ENCODE peak calls at places on chromosomes 3 and 15, in four cellular contexts. One of them, this sample, is unnamed.

GRCh38 chr15:52257734-52258062 is 37.9 kb downstream of the MYO5C start:
- DNase-seq in esophagus squamous epithelium: no peak
- DNase-seq in CD8-positive, alpha-beta memory T cell: no peak
- DNase-seq in tibial artery: no peak
- DNase-seq in this sample: no peak

GRCh38 chr3:4494807-4495200 is 1.7 kb downstream of the ITPR1 start:
- DNase-seq in esophagus squamous epithelium: no peak
- DNase-seq in CD8-positive, alpha-beta memory T cell: no peak
- DNase-seq in tibial artery: no peak
- DNase-seq in this sample: no peak

GRCh38 chr3:42601898-42602581 is 1.6 kb downstream of the NKTR start:
- DNase-seq in esophagus squamous epithelium: no peak
- DNase-seq in CD8-positive, alpha-beta memory T cell: no peak
- DNase-seq in tibial artery: no peak
- DNase-seq in this sample: peak; percentile 22

GRCh38 chr15:53658827-53659226 is 100.6 kb downstream of the WDR72 start:
- DNase-seq in esophagus squamous epithelium: no peak
- DNase-seq in CD8-positive, alpha-beta memory T cell: no peak
- DNase-seq in tibial artery: no peak
- DNase-seq in this sample: no peak

GRCh38 chr3:17552351-17552750 is 190.1 kb downstream of the TBC1D5 start:
- DNase-seq in esophagus squamous epithelium: no peak
- DNase-seq in CD8-positive, alpha-beta memory T cell: no peak
- DNase-seq in tibial artery: no peak
- DNase-seq in this sample: no peak

GRCh38 chr3:22366781-22367180 is 615.8 kb upstream of the ZNF385D start:
- DNase-seq in esophagus squamous epithelium: no peak
- DNase-seq in CD8-positive, alpha-beta memory T cell: no peak
- DNase-seq in tibial artery: no peak
- DNase-seq in this sample: no peak

GRCh38 chr3:134366221-134366927 is 7.9 kb downstream of the AMOTL2 start:
- DNase-seq in esophagus squamous epithelium: no peak
- DNase-seq in CD8-positive, alpha-beta memory T cell: no peak
- DNase-seq in tibial artery: no peak
- DNase-seq in this sample: no peak

GRCh38 chr3:10551821-10552630 is 46.6 kb upstream of the ATP2B2 start:
- DNase-seq in esophagus squamous epithelium: no peak
- DNase-seq in CD8-positive, alpha-beta memory T cell: peak; percentile 62
- DNase-seq in tibial artery: peak; percentile 59
- DNase-seq in this sample: peak; percentile 49

GRCh38 chr3:187976361-187976900 is 177.5 kb upstream of the LPP start:
- DNase-seq in esophagus squamous epithelium: no peak
- DNase-seq in CD8-positive, alpha-beta memory T cell: no peak
- DNase-seq in tibial artery: no peak
- DNase-seq in this sample: no peak

GRCh38 chr3:101673953-101674352 is 3.0 kb downstream of the ZBTB11 start:
- DNase-seq in esophagus squamous epithelium: no peak
- DNase-seq in CD8-positive, alpha-beta memory T cell: no peak
- DNase-seq in tibial artery: no peak
- DNase-seq in this sample: no peak

GRCh38 chr15:47872208-47872607 is 154.9 kb downstream of the SEMA6D start:
- DNase-seq in esophagus squamous epithelium: no peak
- DNase-seq in CD8-positive, alpha-beta memory T cell: no peak
- DNase-seq in tibial artery: no peak
- DNase-seq in this sample: no peak

GRCh38 chr15:92322566-92323355 is 70.9 kb upstream of the ST8SIA2 start:
- DNase-seq in esophagus squamous epithelium: no peak
- DNase-seq in CD8-positive, alpha-beta memory T cell: no peak
- DNase-seq in tibial artery: no peak
- DNase-seq in this sample: no peak

GRCh38 chr15:93917181-93917580 is 314.2 kb upstream of the MCTP2 start:
- DNase-seq in esophagus squamous epithelium: no peak
- DNase-seq in CD8-positive, alpha-beta memory T cell: no peak
- DNase-seq in tibial artery: no peak
- DNase-seq in this sample: no peak

GRCh38 chr3:36677331-36678007 is 86.9 kb downstream of the DCLK3 start:
- DNase-seq in esophagus squamous epithelium: no peak
- DNase-seq in CD8-positive, alpha-beta memory T cell: no peak
- DNase-seq in tibial artery: no peak
- DNase-seq in this sample: no peak

GRCh38 chr3:149655826-149656599 is 1.8 kb downstream of the WWTR1 start:
- DNase-seq in esophagus squamous epithelium: no peak
- DNase-seq in CD8-positive, alpha-beta memory T cell: no peak
- DNase-seq in tibial artery: no peak
- DNase-seq in this sample: no peak

GRCh38 chr3:197458906-197459470 is 96.8 kb downstream of the BDH1 start:
- DNase-seq in esophagus squamous epithelium: no peak
- DNase-seq in CD8-positive, alpha-beta memory T cell: no peak
- DNase-seq in tibial artery: no peak
- DNase-seq in this sample: no peak

GRCh38 chr3:194250104-194251002 is 100.8 kb downstream of the CPN2 start:
- DNase-seq in esophagus squamous epithelium: no peak
- DNase-seq in CD8-positive, alpha-beta memory T cell: no peak
- DNase-seq in tibial artery: no peak
- DNase-seq in this sample: no peak

GRCh38 chr3:9913601-9914000 is 3.3 kb upstream of the IL17RC start:
- DNase-seq in esophagus squamous epithelium: no peak
- DNase-seq in CD8-positive, alpha-beta memory T cell: no peak
- DNase-seq in tibial artery: no peak
- DNase-seq in this sample: no peak

GRCh38 chr15:80367094-80367493 is 37.1 kb upstream of the ARNT2 start:
- DNase-seq in esophagus squamous epithelium: no peak
- DNase-seq in CD8-positive, alpha-beta memory T cell: no peak
- DNase-seq in tibial artery: no peak
- DNase-seq in this sample: no peak

GRCh38 chr3:11447584-11448200 is 175.5 kb downstream of the ATG7 start:
- DNase-seq in esophagus squamous epithelium: no peak
- DNase-seq in CD8-positive, alpha-beta memory T cell: no peak
- DNase-seq in tibial artery: no peak
- DNase-seq in this sample: no peak

GRCh38 chr3:13143381-13144004 is 70.3 kb upstream of the IQSEC1 start:
- DNase-seq in esophagus squamous epithelium: no peak
- DNase-seq in CD8-positive, alpha-beta memory T cell: no peak
- DNase-seq in tibial artery: peak; percentile 15
- DNase-seq in this sample: no peak

GRCh38 chr15:62895905-62896316 is 146.6 kb upstream of the TPM1 start:
- DNase-seq in esophagus squamous epithelium: no peak
- DNase-seq in CD8-positive, alpha-beta memory T cell: no peak
- DNase-seq in tibial artery: no peak
- DNase-seq in this sample: no peak

GRCh38 chr3:45566205-45566604 is 28.3 kb upstream of the LIMD1 start:
- DNase-seq in esophagus squamous epithelium: no peak
- DNase-seq in CD8-positive, alpha-beta memory T cell: no peak
- DNase-seq in tibial artery: no peak
- DNase-seq in this sample: no peak

GRCh38 chr3:74538669-74539068 is 75.8 kb downstream of the CNTN3 start:
- DNase-seq in esophagus squamous epithelium: no peak
- DNase-seq in CD8-positive, alpha-beta memory T cell: no peak
- DNase-seq in tibial artery: no peak
- DNase-seq in this sample: no peak

GRCh38 chr15:57444877-57445513 is 68.7 kb downstream of the CGNL1 start:
- DNase-seq in esophagus squamous epithelium: no peak
- DNase-seq in CD8-positive, alpha-beta memory T cell: no peak
- DNase-seq in tibial artery: peak; percentile 49
- DNase-seq in this sample: no peak

GRCh38 chr15:99015677-99016568 is 8.3 kb upstream of the PGPEP1L start:
- DNase-seq in esophagus squamous epithelium: no peak
- DNase-seq in CD8-positive, alpha-beta memory T cell: no peak
- DNase-seq in tibial artery: no peak
- DNase-seq in this sample: no peak

GRCh38 chr3:99410789-99411311 is 227.5 kb upstream of the COL8A1 start:
- DNase-seq in esophagus squamous epithelium: no peak
- DNase-seq in CD8-positive, alpha-beta memory T cell: no peak
- DNase-seq in tibial artery: no peak
- DNase-seq in this sample: no peak

GRCh38 chr3:181317521-181317920 is 328.0 kb upstream of the DNAJC19 start:
- DNase-seq in esophagus squamous epithelium: no peak
- DNase-seq in CD8-positive, alpha-beta memory T cell: no peak
- DNase-seq in tibial artery: no peak
- DNase-seq in this sample: no peak

GRCh38 chr3:195717416-195717815 is 3.4 kb upstream of the MUC20 start:
- DNase-seq in esophagus squamous epithelium: no peak
- DNase-seq in CD8-positive, alpha-beta memory T cell: no peak
- DNase-seq in tibial artery: no peak
- DNase-seq in this sample: no peak

GRCh38 chr3:151367448-151367847 is 17.1 kb downstream of the P2RY12 start:
- DNase-seq in esophagus squamous epithelium: no peak
- DNase-seq in CD8-positive, alpha-beta memory T cell: no peak
- DNase-seq in tibial artery: no peak
- DNase-seq in this sample: no peak

GRCh38 chr3:187957209-187957981 is 196.6 kb upstream of the LPP start:
- DNase-seq in esophagus squamous epithelium: no peak
- DNase-seq in CD8-positive, alpha-beta memory T cell: no peak
- DNase-seq in tibial artery: no peak
- DNase-seq in this sample: no peak

GRCh38 chr15:77709135-77709886 is 76.6 kb upstream of the LINGO1 start:
- DNase-seq in esophagus squamous epithelium: no peak
- DNase-seq in CD8-positive, alpha-beta memory T cell: no peak
- DNase-seq in tibial artery: no peak
- DNase-seq in this sample: no peak

GRCh38 chr15:46861796-46862195 is 855.5 kb upstream of the SEMA6D start:
- DNase-seq in esophagus squamous epithelium: no peak
- DNase-seq in CD8-positive, alpha-beta memory T cell: no peak
- DNase-seq in tibial artery: no peak
- DNase-seq in this sample: no peak
- H3K9me3 ChIP-seq in esophagus squamous epithelium: no peaks in the 10 kb centered on the region
- H3K9me3 ChIP-seq in CD8-positive, alpha-beta memory T cell: no peaks in the 10 kb centered on the region
- H3K9me3 ChIP-seq in tibial artery: no peaks in the 10 kb centered on the region
- H3K9me3 ChIP-seq in this sample: no peaks in the 10 kb centered on the region

GRCh38 chr15:88066758-88067157 is 189.8 kb downstream of the NTRK3 start:
- DNase-seq in esophagus squamous epithelium: no peak
- DNase-seq in CD8-positive, alpha-beta memory T cell: no peak
- DNase-seq in tibial artery: no peak
- DNase-seq in this sample: no peak

GRCh38 chr15:88073386-88073681 is 183.2 kb downstream of the NTRK3 start:
- DNase-seq in esophagus squamous epithelium: no peak
- DNase-seq in CD8-positive, alpha-beta memory T cell: no peak
- DNase-seq in tibial artery: no peak
- DNase-seq in this sample: no peak

GRCh38 chr15:88071141-88071540 is 185.4 kb downstream of the NTRK3 start:
- DNase-seq in esophagus squamous epithelium: no peak
- DNase-seq in CD8-positive, alpha-beta memory T cell: no peak
- DNase-seq in tibial artery: no peak
- DNase-seq in this sample: no peak

GRCh38 chr15:88072598-88073385 is 183.7 kb downstream of the NTRK3 start:
- DNase-seq in esophagus squamous epithelium: no peak
- DNase-seq in CD8-positive, alpha-beta memory T cell: no peak
- DNase-seq in tibial artery: no peak
- DNase-seq in this sample: no peak

DNA sequence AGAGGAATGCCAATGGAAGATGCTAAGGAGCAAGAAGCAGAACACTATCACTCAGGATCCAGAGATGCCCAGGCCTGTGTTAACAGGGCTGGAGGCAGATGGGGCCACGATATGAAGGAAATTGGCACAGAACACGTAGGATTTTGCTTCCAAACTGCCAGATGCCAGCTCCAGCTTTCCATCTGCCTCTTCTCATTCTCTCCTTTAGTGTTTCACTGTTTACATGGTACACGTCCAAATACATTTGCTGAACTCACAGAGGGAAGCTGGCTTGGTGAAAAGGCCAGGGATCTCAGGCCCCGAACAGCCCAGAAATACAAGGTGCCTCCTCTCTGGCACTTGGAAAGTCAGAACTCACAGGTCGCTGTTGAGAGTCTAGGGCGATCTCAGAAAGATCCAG is 187.0 kb downstream of the NTRK3 start:
- DNase-seq in esophagus squamous epithelium: no peak
- DNase-seq in CD8-positive, alpha-beta memory T cell: no peak
- DNase-seq in tibial artery: no peak
- DNase-seq in this sample: no peak
- H3K4me3 ChIP-seq in esophagus squamous epithelium: no peak overlapping the region
- H3K4me3 ChIP-seq in CD8-positive, alpha-beta memory T cell: no peak overlapping the region
- H3K4me3 ChIP-seq in tibial artery: no peak overlapping the region
- H3K4me3 ChIP-seq in this sample: no peak overlapping the region

GRCh38 chr15:70226337-70226980 is 128.7 kb upstream of the TLE3 start:
- DNase-seq in esophagus squamous epithelium: no peak
- DNase-seq in CD8-positive, alpha-beta memory T cell: no peak
- DNase-seq in tibial artery: no peak
- DNase-seq in this sample: no peak

GRCh38 chr15:70220444-70220937 is 122.8 kb upstream of the TLE3 start:
- DNase-seq in esophagus squamous epithelium: no peak
- DNase-seq in CD8-positive, alpha-beta memory T cell: no peak
- DNase-seq in tibial artery: no peak
- DNase-seq in this sample: no peak

GRCh38 chr15:70227122-70227521 is 129.4 kb upstream of the TLE3 start:
- DNase-seq in esophagus squamous epithelium: no peak
- DNase-seq in CD8-positive, alpha-beta memory T cell: no peak
- DNase-seq in tibial artery: no peak
- DNase-seq in this sample: no peak

GRCh38 chr15:70219256-70219919 is 121.7 kb upstream of the TLE3 start:
- DNase-seq in esophagus squamous epithelium: no peak
- DNase-seq in CD8-positive, alpha-beta memory T cell: no peak
- DNase-seq in tibial artery: no peak
- DNase-seq in this sample: no peak

DNA sequence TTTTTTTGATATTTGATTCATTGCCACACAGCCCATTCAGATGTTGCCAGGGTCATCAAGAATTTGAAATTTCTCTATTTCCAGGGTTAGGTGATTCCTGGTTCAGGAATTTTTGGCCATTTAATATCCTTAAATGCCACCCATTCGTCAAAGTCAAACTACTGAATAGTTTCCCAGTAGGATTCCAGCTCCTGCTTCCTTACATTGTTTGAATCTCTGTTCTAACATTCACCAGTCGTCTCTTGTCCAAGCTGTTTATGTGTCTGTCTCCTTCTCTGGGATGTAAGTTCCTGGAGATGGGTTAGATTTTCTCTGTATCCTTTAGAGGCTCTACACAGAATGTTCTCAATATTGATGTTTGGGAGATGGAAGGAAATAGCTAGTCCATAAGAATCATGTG is 124.9 kb upstream of the TLE3 start:
- DNase-seq in esophagus squamous epithelium: no peak
- DNase-seq in CD8-positive, alpha-beta memory T cell: no peak
- DNase-seq in tibial artery: no peak
- DNase-seq in this sample: no peak
- H3K27ac ChIP-seq in esophagus squamous epithelium: no peak overlapping the region
- H3K27ac ChIP-seq in CD8-positive, alpha-beta memory T cell: no peak overlapping the region
- H3K27ac ChIP-seq in tibial artery: no peak overlapping the region
- H3K27ac ChIP-seq in this sample: no peak overlapping the region

DNA sequence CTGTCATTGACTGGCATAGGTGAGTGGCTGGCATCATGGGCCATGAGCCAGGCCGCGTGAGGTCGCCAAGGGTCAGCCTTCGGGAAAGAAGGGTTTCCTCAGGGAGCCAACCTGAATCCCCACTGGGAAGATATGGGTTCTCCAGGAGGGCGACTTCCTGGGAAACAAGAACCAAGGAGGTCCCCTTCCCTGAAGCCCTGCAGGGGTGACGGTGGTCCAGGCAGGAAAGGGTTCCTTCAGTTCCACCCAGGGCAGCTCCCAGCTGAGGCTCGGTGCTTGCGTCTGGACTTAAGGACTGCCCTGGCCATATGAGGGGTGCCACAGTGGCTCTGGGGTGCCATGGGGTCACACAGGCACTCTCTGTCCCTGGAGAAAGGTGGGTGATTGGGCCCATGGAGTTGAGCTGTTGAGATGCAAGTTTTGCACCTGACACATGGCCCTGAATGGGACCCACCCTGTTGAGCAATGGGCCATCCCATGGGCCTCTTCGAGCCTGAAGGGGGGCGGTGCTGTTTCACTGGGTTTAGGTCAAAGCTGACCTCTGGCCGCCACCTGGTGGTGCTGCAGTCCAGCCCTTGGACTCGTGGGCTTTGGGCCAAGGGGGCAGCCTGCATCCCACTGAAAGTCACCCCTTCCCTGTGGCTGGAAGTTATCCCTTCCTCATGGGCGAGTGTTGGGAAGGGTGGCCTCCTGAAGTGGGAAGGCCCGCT is 228.1 kb downstream of the SNRPN start:
- DNase-seq in esophagus squamous epithelium: no peak
- DNase-seq in CD8-positive, alpha-beta memory T cell: no peak
- DNase-seq in tibial artery: peak; percentile 7
- DNase-seq in this sample: no peak
- H3K9me3 ChIP-seq in esophagus squamous epithelium: no peaks in the 10 kb centered on the region
- H3K9me3 ChIP-seq in CD8-positive, alpha-beta memory T cell: no peaks in the 10 kb centered on the region
- H3K9me3 ChIP-seq in tibial artery: no peaks in the 10 kb centered on the region
- H3K9me3 ChIP-seq in this sample: no peaks in the 10 kb centered on the region

This sample was measured in CD4-positive, alpha-beta memory T cell.